ENCODE peak calls at places on chromosomes 7 and 10, in five cellular contexts. W, L, P, Z and Y are unnamed samples.

GRCh38 chr7:102197161-102197560 is 89.5 kb upstream of the SH2B2 start:
- DNase-seq in Z (no peak), L (no peak), P (no peak), W (no peak), Y (no peak)

GRCh38 chr7:1109581-1110310 is 21.8 kb downstream of the GPER1 start:
- DNase-seq in Z (no peak), P (peak; percentile 35), L (no peak), W (no peak), Y (no peak)

GRCh38 chr7:132065193-132065972 is 509.0 kb upstream of the PODXL start:
- DNase-seq in Z (peak; percentile 91), P (peak; percentile 80), W (peak; percentile 13), L (no peak), Y (peak; percentile 67)

GRCh38 chr7:47405921-47406765 is 175.8 kb downstream of the TNS3 start:
- DNase-seq in P (peak; percentile 80), Z (peak; percentile 21), W (no peak), L (no peak), Y (no peak)

GRCh38 chr7:102927303-102927933 is 14.6 kb downstream of the LRRC17 start:
- DNase-seq in W (no peak), Z (no peak), L (no peak), P (no peak), Y (no peak)

GRCh38 chr7:67392596-67393438 is 396.2 kb downstream of the TYW1 start:
- DNase-seq in Z (no peak), L (no peak), P (no peak), W (no peak), Y (no peak)

GRCh38 chr7:139853576-139854511 is 24.8 kb downstream of the TBXAS1 start:
- DNase-seq in L (no peak), Z (peak; percentile 96), P (peak; percentile 50), W (no peak), Y (no peak)

GRCh38 chr10:23516530-23516929 is 77.7 kb downstream of the OTUD1 start:
- DNase-seq in L (no peak), P (no peak), W (no peak), Z (peak; percentile 37), Y (no peak)

GRCh38 chr10:113999520-113999919 is 44.1 kb upstream of the ADRB1 start:
- DNase-seq in L (no peak), W (no peak), P (peak; percentile 42), Z (no peak), Y (no peak)

GRCh38 chr10:128994598-128995143 is 472.4 kb upstream of the MGMT start:
- DNase-seq in W (no peak), L (no peak), P (no peak), Z (no peak), Y (no peak)

GRCh38 chr7:83824214-83824613 is 175.3 kb upstream of the SEMA3E start:
- DNase-seq in L (no peak), Z (no peak), P (no peak), W (no peak), Y (no peak)

GRCh38 chr7:77348371-77348813 is 67.8 kb downstream of the GSAP start:
- DNase-seq in P (no peak), W (no peak), L (no peak), Z (no peak), Y (no peak)

GRCh38 chr7:131529617-131530016 is 26.8 kb downstream of the PODXL start:
- DNase-seq in W (no peak), P (no peak), Z (no peak), L (no peak), Y (no peak)

GRCh38 chr7:86913709-86914108 is 145.7 kb downstream of the ELAPOR2 start:
- DNase-seq in Z (peak; percentile 88), P (no peak), W (no peak), L (no peak), Y (no peak)

GRCh38 chr7:376306-376969 is 86.5 kb downstream of the FOXL3 start:
- DNase-seq in P (peak; percentile 29), W (no peak), L (no peak), Z (no peak), Y (no peak)

GRCh38 chr10:50250058-50250854 is 1.1 kb downstream of the ASAH2 start:
- DNase-seq in L (no peak), Z (no peak), P (no peak), W (no peak), Y (no peak)

GRCh38 chr7:46156835-46157234 is 235.8 kb upstream of the IGFBP3 start:
- DNase-seq in Z (no peak), L (no peak), W (no peak), P (no peak), Y (no peak)

GRCh38 chr7:150431839-150432658 is 18.4 kb upstream of the GIMAP8 start:
- DNase-seq in Z (no peak), W (no peak), L (no peak), P (no peak), Y (no peak)

GRCh38 chr10:100972904-100973535 is 3.7 kb downstream of the SEMA4G start:
- DNase-seq in Z (no peak), P (no peak), W (no peak), L (no peak), Y (peak; percentile 0)